ENCODE peak calls at places on chromosomes 5 and 9, in four cellular contexts. J is neural crest cell, U is KBM-7, Q is sciatic nerve. I is an unnamed sample.

GRCh38 chr9:134052491-134052890 is 15.3 kb downstream of the BRD3 start:
- DNase-seq in Q (peak), U (no peak), J (no peak), I (no peak)

GRCh38 chr5:177302354-177303110 is 987 bp downstream of the RAB24 start:
- DNase-seq in Q (no peak), J (no peak), U (no peak), I (peak)

GRCh38 chr9:136996361-136997281 is at the start of gene CLIC3:
- DNase-seq in Q (no peak), J (no peak), U (peak), I (no peak)

GRCh38 chr9:81613002-81613750 is 76.2 kb downstream of the TLE1 start:
- DNase-seq in Q (peak), U (no peak), J (no peak), I (no peak)

GRCh38 chr5:172042183-172042582 is 35.7 kb upstream of the FBXW11 start:
- DNase-seq in J (no peak), Q (no peak), U (no peak), I (no peak)

GRCh38 chr5:17190799-17191391 is 26.5 kb upstream of the BASP1 start:
- DNase-seq in U (no peak), J (no peak), Q (no peak), I (no peak)

GRCh38 chr5:14872070-14872989 is 752 bp upstream of the ANKH start:
- DNase-seq in Q (peak), J (peak), U (peak), I (peak)

GRCh38 chr5:61202213-61202612 is 39.9 kb upstream of the SMIM15 start:
- DNase-seq in Q (no peak), U (no peak), J (no peak), I (no peak)

GRCh38 chr9:33623658-33624586 is 99.9 kb downstream of the ANKRD18B start:
- DNase-seq in Q (no peak), J (peak), U (peak), I (peak)

GRCh38 chr5:76542887-76543690 is 80.1 kb downstream of the F2RL2 start:
- DNase-seq in U (peak), J (no peak), Q (no peak), I (peak)

GRCh38 chr5:9835121-9835770 is 205.1 kb upstream of the TAS2R1 start:
- DNase-seq in Q (no peak), J (no peak), U (no peak), I (no peak)

GRCh38 chr5:110757118-110757729 is 18.4 kb downstream of the SLC25A46 start:
- DNase-seq in U (peak), J (peak), Q (no peak), I (peak)

GRCh38 chr5:93073547-93073946 is 507.5 kb downstream of the NR2F1-AS1 start:
- DNase-seq in Q (no peak), J (no peak), U (no peak), I (no peak)

GRCh38 chr5:125190232-125191051 is 444.0 kb upstream of the ZNF608 start:
- DNase-seq in Q (no peak), J (no peak), U (no peak), I (peak)

GRCh38 chr5:38208782-38209378 is 49.5 kb upstream of the EGFLAM start:
- DNase-seq in Q (no peak), U (peak), J (peak), I (peak)

GRCh38 chr5:106418196-106418595 is 1252.5 kb downstream of the EFNA5 start:
- DNase-seq in J (no peak), Q (no peak), U (no peak), I (no peak)

GRCh38 chr5:38468978-38469706 is 87.3 kb downstream of the LIFR start:
- DNase-seq in J (no peak), U (no peak), Q (peak), I (no peak)

GRCh38 chr5:103209065-103209464 is 49.5 kb upstream of the MACIR start:
- DNase-seq in Q (no peak), J (no peak), U (no peak), I (no peak)